ENCODE peak calls at places on chromosomes 1 and 21, in seven cellular contexts. One of them, this sample, is unnamed.

GRCh38 chr1:7478142-7478796 is 292.8 kb upstream of the VAMP3 start:
- DNase-seq in sigmoid colon: no peak
- DNase-seq in astrocyte of the spinal cord: no peak
- DNase-seq in foreskin fibroblast: no peak
- DNase-seq in AG09319: no peak
- DNase-seq in IMR-90: peak
- DNase-seq in HL-60: no peak
- DNase-seq in this sample: no peak

GRCh38 chr1:225412803-225413338 is 15.0 kb downstream of the LBR start:
- DNase-seq in sigmoid colon: no peak
- DNase-seq in astrocyte of the spinal cord: no peak
- DNase-seq in foreskin fibroblast: no peak
- DNase-seq in AG09319: no peak
- DNase-seq in IMR-90: no peak
- DNase-seq in HL-60: no peak
- DNase-seq in this sample: no peak

GRCh38 chr1:230702934-230703678 is 10.8 kb downstream of the AGT start:
- DNase-seq in sigmoid colon: no peak
- DNase-seq in astrocyte of the spinal cord: no peak
- DNase-seq in foreskin fibroblast: no peak
- DNase-seq in AG09319: no peak
- DNase-seq in IMR-90: no peak
- DNase-seq in HL-60: no peak
- DNase-seq in this sample: no peak

GRCh38 chr1:169118227-169118626 is 11.7 kb downstream of the ATP1B1 start:
- DNase-seq in sigmoid colon: no peak
- DNase-seq in astrocyte of the spinal cord: no peak
- DNase-seq in foreskin fibroblast: no peak
- DNase-seq in AG09319: no peak
- DNase-seq in IMR-90: no peak
- DNase-seq in HL-60: no peak
- DNase-seq in this sample: no peak

GRCh38 chr1:60740154-60740553 is 342.2 kb upstream of the NFIA start:
- DNase-seq in sigmoid colon: no peak
- DNase-seq in astrocyte of the spinal cord: no peak
- DNase-seq in foreskin fibroblast: no peak
- DNase-seq in AG09319: no peak
- DNase-seq in IMR-90: no peak
- DNase-seq in HL-60: no peak
- DNase-seq in this sample: no peak

GRCh38 chr1:184021666-184022198 is 15.8 kb downstream of the COLGALT2 start:
- DNase-seq in sigmoid colon: no peak
- DNase-seq in astrocyte of the spinal cord: no peak
- DNase-seq in foreskin fibroblast: no peak
- DNase-seq in AG09319: no peak
- DNase-seq in IMR-90: no peak
- DNase-seq in HL-60: no peak
- DNase-seq in this sample: no peak

GRCh38 chr1:22673486-22674409 is 20.7 kb downstream of the C1QB start:
- DNase-seq in sigmoid colon: no peak
- DNase-seq in astrocyte of the spinal cord: peak
- DNase-seq in foreskin fibroblast: peak
- DNase-seq in AG09319: peak
- DNase-seq in IMR-90: peak
- DNase-seq in HL-60: peak
- DNase-seq in this sample: no peak

GRCh38 chr1:170701962-170702361 is 38.0 kb downstream of the PRRX1 start:
- DNase-seq in sigmoid colon: no peak
- DNase-seq in astrocyte of the spinal cord: no peak
- DNase-seq in foreskin fibroblast: no peak
- DNase-seq in AG09319: no peak
- DNase-seq in IMR-90: no peak
- DNase-seq in HL-60: no peak
- DNase-seq in this sample: no peak

GRCh38 chr1:15351301-15351700 is 58.4 kb upstream of the EFHD2 start:
- DNase-seq in sigmoid colon: no peak
- DNase-seq in astrocyte of the spinal cord: no peak
- DNase-seq in foreskin fibroblast: no peak
- DNase-seq in AG09319: no peak
- DNase-seq in IMR-90: no peak
- DNase-seq in HL-60: no peak
- DNase-seq in this sample: no peak

GRCh38 chr1:5287178-5288155 is 633.1 kb downstream of the AJAP1 start:
- DNase-seq in sigmoid colon: no peak
- DNase-seq in astrocyte of the spinal cord: no peak
- DNase-seq in foreskin fibroblast: no peak
- DNase-seq in AG09319: no peak
- DNase-seq in IMR-90: no peak
- DNase-seq in HL-60: no peak
- DNase-seq in this sample: no peak

DNA sequence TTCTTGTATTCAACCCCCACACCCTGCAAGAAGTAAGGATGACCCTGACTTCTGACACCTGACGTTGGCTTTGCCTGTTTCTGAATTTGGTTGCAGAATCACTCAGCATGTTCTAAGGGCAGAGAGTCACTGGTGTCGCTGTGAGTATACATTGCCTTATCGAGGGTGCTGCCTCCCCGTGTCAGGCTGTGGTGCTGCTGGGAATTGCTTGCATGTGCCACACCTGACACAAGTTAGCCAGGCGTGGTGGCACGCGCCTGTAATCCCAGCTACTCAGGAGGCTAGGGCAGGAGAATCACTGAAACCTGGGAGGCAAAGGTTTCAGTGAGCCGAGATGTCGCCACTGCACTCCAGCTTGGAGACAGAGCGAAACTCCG is 45.9 kb downstream of the WDR4 start:
- DNase-seq in sigmoid colon: no peak
- DNase-seq in astrocyte of the spinal cord: no peak
- DNase-seq in foreskin fibroblast: peak
- DNase-seq in AG09319: no peak
- DNase-seq in IMR-90: peak
- DNase-seq in HL-60: peak
- DNase-seq in this sample: no peak
- TF ChIP-seq CTCF in sigmoid colon: no peak
- TF ChIP-seq CTCF in astrocyte of the spinal cord: peak
- TF ChIP-seq CTCF in foreskin fibroblast: no peak
- TF ChIP-seq CTCF in AG09319: no peak
- TF ChIP-seq CTCF in IMR-90: peak
- TF ChIP-seq CTCF in HL-60: peak
- TF ChIP-seq CTCF in this sample: no peak

DNA sequence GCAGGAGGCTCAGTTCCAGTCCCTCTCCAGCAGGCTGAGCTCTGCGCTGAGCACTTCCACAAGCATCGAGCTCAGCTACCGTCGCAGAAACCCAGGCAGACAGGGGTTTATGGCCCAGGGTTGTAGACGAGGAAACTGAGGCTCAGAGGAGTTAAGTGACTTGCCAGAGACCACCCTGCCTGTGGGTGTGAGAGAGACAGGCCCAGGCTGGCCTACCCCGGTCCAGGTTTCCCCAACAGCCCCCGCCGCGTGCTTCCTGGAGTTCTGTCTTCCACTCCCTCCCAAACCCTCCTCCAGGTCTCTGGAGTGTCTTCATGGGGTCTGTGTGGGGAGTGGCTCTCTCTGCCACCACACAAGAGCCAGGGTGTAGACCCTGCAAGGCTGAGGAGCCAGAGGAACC is 615.9 kb downstream of the PTPRU start:
- DNase-seq in sigmoid colon: no peak
- DNase-seq in astrocyte of the spinal cord: no peak
- DNase-seq in foreskin fibroblast: no peak
- DNase-seq in AG09319: no peak
- DNase-seq in IMR-90: no peak
- DNase-seq in HL-60: no peak
- DNase-seq in this sample: no peak
- TF ChIP-seq CTCF in sigmoid colon: no peak
- TF ChIP-seq CTCF in astrocyte of the spinal cord: no peak
- TF ChIP-seq CTCF in foreskin fibroblast: no peak
- TF ChIP-seq CTCF in AG09319: no peak
- TF ChIP-seq CTCF in IMR-90: no peak
- TF ChIP-seq CTCF in HL-60: no peak
- TF ChIP-seq CTCF in this sample: no peak

DNA sequence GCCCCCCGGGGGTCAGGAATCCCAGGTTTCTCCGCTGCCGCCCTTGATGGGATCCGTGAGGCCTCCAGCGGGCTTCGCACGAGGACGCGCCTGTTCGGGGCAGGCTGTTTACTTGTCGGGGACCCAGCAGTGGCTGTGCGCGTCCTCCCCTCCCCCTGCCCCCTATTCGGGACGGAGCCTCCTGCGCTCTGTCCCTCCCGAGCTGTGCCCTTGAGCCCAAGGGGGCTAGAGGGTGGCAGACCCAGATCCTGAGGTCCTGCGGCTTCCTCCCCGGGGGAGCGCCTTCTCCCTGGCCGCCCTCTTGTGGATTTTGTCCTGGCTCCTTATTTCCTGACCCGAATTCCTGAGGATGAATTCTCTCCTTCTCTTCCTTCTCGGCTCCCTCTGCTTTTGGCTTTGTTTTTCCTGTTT is 38.4 kb downstream of the PIK3CD start:
- DNase-seq in sigmoid colon: peak
- DNase-seq in astrocyte of the spinal cord: peak
- DNase-seq in foreskin fibroblast: no peak
- DNase-seq in AG09319: no peak
- DNase-seq in IMR-90: no peak
- DNase-seq in HL-60: no peak
- DNase-seq in this sample: no peak
- TF ChIP-seq CTCF in sigmoid colon: no peak
- TF ChIP-seq CTCF in astrocyte of the spinal cord: no peak
- TF ChIP-seq CTCF in foreskin fibroblast: no peak
- TF ChIP-seq CTCF in AG09319: no peak
- TF ChIP-seq CTCF in IMR-90: peak
- TF ChIP-seq CTCF in HL-60: no peak
- TF ChIP-seq CTCF in this sample: no peak

DNA sequence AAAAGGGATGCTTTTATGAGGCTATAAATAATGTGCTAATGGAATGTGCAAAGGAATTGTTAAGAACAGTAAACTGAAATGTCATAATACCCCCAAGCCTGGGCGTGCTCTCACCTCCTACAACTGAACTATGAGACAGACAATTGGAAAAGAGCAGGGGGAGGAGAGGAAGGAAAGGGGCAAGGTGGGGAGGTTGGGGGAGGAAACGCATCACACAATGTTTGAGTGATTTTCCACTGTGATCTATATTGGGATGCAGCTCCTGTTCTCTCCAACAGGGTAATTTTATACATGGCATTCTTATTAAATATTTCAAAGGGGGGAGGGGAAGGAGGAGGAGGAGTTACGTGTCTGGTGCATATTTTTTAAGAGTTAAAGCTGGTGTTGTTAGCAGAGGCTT is 107.6 kb upstream of the ESRRG start:
- DNase-seq in sigmoid colon: no peak
- DNase-seq in astrocyte of the spinal cord: no peak
- DNase-seq in foreskin fibroblast: no peak
- DNase-seq in AG09319: no peak
- DNase-seq in IMR-90: no peak
- DNase-seq in HL-60: no peak
- DNase-seq in this sample: no peak
- TF ChIP-seq CTCF in sigmoid colon: no peak
- TF ChIP-seq CTCF in astrocyte of the spinal cord: no peak
- TF ChIP-seq CTCF in foreskin fibroblast: no peak
- TF ChIP-seq CTCF in AG09319: no peak
- TF ChIP-seq CTCF in IMR-90: no peak
- TF ChIP-seq CTCF in HL-60: no peak
- TF ChIP-seq CTCF in this sample: no peak

This sample was measured in suprapubic skin.